ENCODE peak calls at places on chromosomes 4 and X, in four cellular contexts. D is K562, V is HepG2, M is GM12878. H is an unnamed sample.

GRCh38 chrX:65688403-65688881 is 21.0 kb downstream of the MSN start:
- DNase-seq in D (no peak), V (no peak), M (peak), H (no peak)

GRCh38 chr4:24831637-24832036 is 36.3 kb downstream of the SOD3 start:
- DNase-seq in D (no peak), V (no peak), M (no peak), H (no peak)

GRCh38 chr4:139921551-139922184 is 232.3 kb downstream of the MAML3 start:
- DNase-seq in D (no peak), V (peak), M (no peak), H (no peak)

GRCh38 chrX:153499876-153500275 is 5.1 kb downstream of the BGN start:
- DNase-seq in D (no peak), V (no peak), M (no peak), H (no peak)

GRCh38 chr4:26330186-26330787 is 9.5 kb downstream of the RBPJ start:
- DNase-seq in D (peak), V (peak), M (no peak), H (peak)

GRCh38 chrX:154600962-154601374 is 16.0 kb downstream of the CTAG1A start:
- DNase-seq in D (no peak), V (no peak), M (no peak), H (peak)

GRCh38 chr4:102825261-102826071 is 1.9 kb downstream of the UBE2D3 start:
- DNase-seq in D (no peak), V (peak), M (no peak), H (peak)

GRCh38 chr4:101695176-101695575 is 95.4 kb upstream of the BANK1 start:
- DNase-seq in D (no peak), V (no peak), M (no peak), H (no peak)

GRCh38 chr4:1502501-1502886 is 96.3 kb upstream of the NKX1-1 start:
- DNase-seq in D (no peak), V (no peak), M (no peak), H (no peak)

GRCh38 chr4:138650917-138651564 is 364.5 kb upstream of the NOCT start:
- DNase-seq in D (no peak), V (no peak), M (no peak), H (no peak)

GRCh38 chrX:22652596-22652995 is 347.2 kb upstream of the DDX53 start:
- DNase-seq in D (no peak), V (peak), M (no peak), H (peak)

GRCh38 chrX:66004928-66005831 is 34.7 kb downstream of the VSIG4 start:
- DNase-seq in D (no peak), V (no peak), M (no peak), H (no peak)

GRCh38 chr4:160831165-160831922 is 1332.5 kb downstream of the FSTL5 start:
- DNase-seq in D (no peak), V (no peak), M (no peak), H (no peak)

GRCh38 chrX:130174051-130174704 is 2.4 kb downstream of the RAB33A start:
- DNase-seq in D (no peak), V (no peak), M (no peak), H (no peak)

GRCh38 chrX:134669378-134670098 is 11.3 kb upstream of the PLAC1 start:
- DNase-seq in D (no peak), V (no peak), M (no peak), H (no peak)

GRCh38 chr4:14091966-14092365 is 464.4 kb upstream of the BOD1L1 start:
- DNase-seq in D (no peak), V (no peak), M (no peak), H (no peak)

GRCh38 chr4:147984065-147984777 is 252.3 kb downstream of the ARHGAP10 start:
- DNase-seq in D (peak), V (peak), M (no peak), H (peak)

GRCh38 chr4:173264245-173264959 is 69.8 kb downstream of the HMGB2 start:
- DNase-seq in D (peak), V (no peak), M (no peak), H (no peak)

GRCh38 chrX:19334945-19335626 is 8.6 kb upstream of the PDHA1 start:
- DNase-seq in D (peak), V (peak), M (peak), H (peak)

GRCh38 chr4:38691251-38692008 is 27.4 kb downstream of the KLF3 start:
- DNase-seq in D (no peak), V (no peak), M (no peak), H (no peak)

GRCh38 chr4:38902695-38903094 is 35.1 kb downstream of the FAM114A1 start:
- DNase-seq in D (no peak), V (peak), M (no peak), H (peak)

GRCh38 chrX:54808605-54809483 is 1.3 kb downstream of the MAGED2 start:
- DNase-seq in D (peak), V (peak), M (peak), H (peak)

GRCh38 chr4:135277116-135277979 is 1075.8 kb upstream of the PABPC4L start:
- DNase-seq in D (no peak), V (no peak), M (no peak), H (no peak)

GRCh38 chrX:109283870-109284269 is 198.0 kb downstream of the GUCY2F start:
- DNase-seq in D (no peak), V (no peak), M (no peak), H (no peak)

GRCh38 chrX:19760841-19761512 is 126.4 kb downstream of the SH3KBP1 start:
- DNase-seq in D (no peak), V (no peak), M (no peak), H (no peak)

GRCh38 chrX:65522739-65523372 is 11.7 kb downstream of the LAS1L start:
- DNase-seq in D (no peak), V (no peak), M (no peak), H (no peak)

GRCh38 chr4:168514249-168514852 is 17.5 kb downstream of the PALLD start:
- DNase-seq in D (no peak), V (peak), M (no peak), H (no peak)

GRCh38 chr4:7379719-7380118 is 55.0 kb downstream of the PSAPL1 start:
- DNase-seq in D (no peak), V (no peak), M (no peak), H (no peak)

GRCh38 chr4:4426511-4427477 is 39.9 kb downstream of the NSG1 start:
- DNase-seq in D (no peak), V (no peak), M (no peak), H (no peak)

GRCh38 chr4:100984901-100985300 is 362.4 kb downstream of the PPP3CA start:
- DNase-seq in D (no peak), V (no peak), M (no peak), H (no peak)

GRCh38 chrX:31301203-31301602 is 229.4 kb upstream of the FTHL17 start:
- DNase-seq in D (no peak), V (no peak), M (no peak), H (no peak)

GRCh38 chr4:180436366-180436765 is 1806.8 kb upstream of the TENM3 start:
- DNase-seq in D (no peak), V (no peak), M (no peak), H (no peak)

GRCh38 chrX:129678881-129679195 is 24.1 kb upstream of the APLN start:
- DNase-seq in D (no peak), V (no peak), M (no peak), H (no peak)

GRCh38 chrX:107678957-107679740 is 50.8 kb downstream of the PRPS1 start:
- DNase-seq in D (peak), V (no peak), M (no peak), H (no peak)

GRCh38 chr4:3665360-3665891 is 100.8 kb upstream of the ADRA2C start:
- DNase-seq in D (no peak), V (no peak), M (no peak), H (no peak)

GRCh38 chr4:176794151-176794550 is 1.4 kb upstream of the VEGFC start:
- DNase-seq in D (no peak), V (no peak), M (no peak), H (no peak)

GRCh38 chr4:127586922-127587571 is 45.7 kb upstream of the INTU start:
- DNase-seq in D (peak), V (peak), M (no peak), H (peak)
- TF ChIP-seq FOXK2 in D (no peak), V (no peak), M (no peak), H (no peak)

DNA sequence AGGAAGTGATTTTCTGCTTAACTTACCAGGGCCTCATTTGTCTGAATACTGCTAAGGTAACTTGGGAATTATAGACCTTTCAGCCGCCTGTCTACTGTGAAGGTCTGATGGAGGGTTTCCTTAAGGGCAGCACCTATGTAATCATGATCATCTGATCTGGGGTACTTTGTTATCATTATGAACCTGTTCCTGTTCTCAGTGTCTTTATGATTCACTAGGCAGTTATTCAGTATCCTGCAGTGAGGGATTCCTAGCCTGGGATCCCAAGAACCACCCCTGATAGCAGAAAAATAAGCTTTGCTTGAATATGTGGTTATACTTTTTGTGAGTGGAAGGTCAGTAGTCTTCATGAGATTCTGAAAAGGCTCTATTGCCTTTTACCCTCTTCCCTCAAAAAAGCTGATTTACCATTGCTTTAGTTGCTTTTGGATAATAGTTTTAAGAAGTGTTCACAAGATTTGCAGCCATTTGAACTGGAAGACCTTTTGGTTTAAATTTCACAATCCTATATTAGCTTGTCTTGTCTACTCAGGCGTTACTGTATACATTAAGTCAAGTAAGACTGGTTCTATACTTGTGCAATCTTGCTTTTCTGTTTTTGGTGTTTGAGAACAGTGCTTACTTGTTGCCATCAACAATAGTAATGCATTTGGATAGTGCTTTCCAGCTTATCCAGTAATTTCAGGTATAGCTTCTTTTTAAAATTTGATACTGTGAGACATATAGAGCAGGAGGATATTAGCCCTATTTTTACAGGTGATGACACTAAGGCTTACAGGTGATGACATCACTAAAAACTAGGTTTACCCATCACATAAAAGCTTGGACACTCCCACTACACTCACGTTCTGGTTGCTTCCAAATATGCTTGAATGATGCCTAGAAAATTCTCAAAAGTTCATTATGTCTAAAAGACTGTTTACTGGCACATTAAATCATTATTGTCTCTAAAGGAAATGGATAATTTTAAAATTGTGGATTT is 60.0 kb downstream of the FHIP1A start:
- DNase-seq in D (no peak), V (no peak), M (no peak), H (no peak)
- TF ChIP-seq FOXK2 in D (no peak), V (no peak), M (no peak), H (no peak)

GRCh38 chr4:22962186-22962786 is 269.5 kb downstream of the GBA3 start:
- DNase-seq in D (peak), V (no peak), M (no peak), H (no peak)
- TF ChIP-seq FOXK2 in D (no peak), V (no peak), M (no peak), H (no peak)

GRCh38 chr4:126935784-126936183 is 697.0 kb upstream of the INTU start:
- DNase-seq in D (no peak), V (no peak), M (no peak), H (no peak)

GRCh38 chr4:126938023-126938422 is 694.7 kb upstream of the INTU start:
- DNase-seq in D (no peak), V (no peak), M (no peak), H (no peak)

GRCh38 chr4:126937342-126937741 is 695.4 kb upstream of the INTU start:
- DNase-seq in D (no peak), V (no peak), M (no peak), H (no peak)

DNA sequence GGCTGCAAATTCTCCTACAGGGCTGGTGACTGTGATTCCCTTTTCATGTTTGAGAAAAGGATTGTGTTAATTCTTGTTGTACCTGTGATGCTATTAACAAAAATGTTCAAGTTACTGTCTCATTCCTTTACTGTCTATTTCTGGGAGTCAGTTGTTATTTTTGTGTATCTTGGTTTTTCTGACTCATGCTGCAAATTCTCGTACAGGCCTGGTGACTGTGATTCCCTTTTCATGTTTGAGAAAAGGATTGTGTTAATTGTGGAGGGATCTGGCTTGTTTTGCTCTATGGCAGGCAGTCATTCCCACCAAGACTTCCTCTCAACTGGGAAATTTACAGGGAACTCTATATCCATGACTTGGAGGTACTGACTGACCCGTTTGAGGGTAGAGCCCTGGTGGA is 693.4 kb upstream of the INTU start:
- DNase-seq in D (no peak), V (no peak), M (no peak), H (no peak)
- TF ChIP-seq FOXK2 in D (no peak), V (no peak), M (no peak), H (no peak)

GRCh38 chr4:40043786-40044185 is 12.9 kb upstream of the N4BP2 start:
- DNase-seq in D (no peak), V (no peak), M (no peak), H (no peak)

GRCh38 chr4:40040908-40041307 is 15.7 kb upstream of the N4BP2 start:
- DNase-seq in D (no peak), V (no peak), M (no peak), H (no peak)

GRCh38 chr4:40046311-40046980 is 10.2 kb upstream of the N4BP2 start:
- DNase-seq in D (no peak), V (peak), M (no peak), H (peak)
- TF ChIP-seq FOXK2 in D (no peak), V (no peak), M (no peak), H (no peak)

H was measured in HEK293T.